ENCODE peak calls at places on chromosomes 2 and 18, in nine cellular contexts. Z is ACHN; I is foreskin fibroblast; S is EL; D is HTR-8/SVneo; K is posterior cingulate gyrus; N is stimulated activated naive B cell treated with anti-CD40 and anti-IgM and Interleukin-4, amounts not matched to agents 10 μg/mL and 1 μg/mL and 100 μg/mL, for 72 hours; E is glutamatergic neuron; H is GM12891. P is an unnamed sample.

GRCh38 chr2:210539578-210540416 is 16.6 kb upstream of the CPS1 start:
- DNase-seq in Z (no peak), I (no peak), S (no peak), D (no peak), K (no peak), N (no peak), E (no peak), H (no peak), P (no peak)

GRCh38 chr2:96824079-96824870 is 8.2 kb downstream of the CNNM3 start:
- DNase-seq in Z (peak; percentile 14), I (no peak), S (peak; percentile 26), D (no peak), K (no peak), N (no peak), E (no peak), H (no peak), P (no peak)

GRCh38 chr2:68340631-68341329 is 21.0 kb upstream of the CNRIP1 start:
- DNase-seq in Z (no peak), I (no peak), S (no peak), D (no peak), K (peak; percentile 39), N (no peak), E (no peak), H (no peak), P (no peak)

GRCh38 chr2:171554991-171555615 is 32.8 kb downstream of the CYBRD1 start:
- DNase-seq in Z (no peak), I (no peak), S (no peak), D (no peak), K (no peak), N (no peak), E (no peak), H (no peak), P (no peak)

GRCh38 chr18:77077836-77078456 is 54.6 kb downstream of the MBP start:
- DNase-seq in Z (peak; percentile 29), I (no peak), S (peak; percentile 67), D (no peak), K (no peak), N (no peak), E (no peak), H (no peak), P (peak; percentile 76)

GRCh38 chr18:42113529-42114191 is 158.6 kb downstream of the PIK3C3 start:
- DNase-seq in Z (peak; percentile 1), I (peak; percentile 16), S (peak; percentile 24), D (no peak), K (no peak), N (no peak), E (no peak), H (no peak), P (no peak)

GRCh38 chr2:232776435-232776834 is at the start of gene KCNJ13:
- DNase-seq in Z (no peak), I (no peak), S (peak; percentile 5), D (no peak), K (no peak), N (no peak), E (no peak), H (no peak), P (no peak)

GRCh38 chr2:230496891-230497290 is 80.9 kb downstream of the SP100 start:
- DNase-seq in Z (no peak), I (no peak), S (no peak), D (no peak), K (no peak), N (no peak), E (no peak), H (no peak), P (no peak)

GRCh38 chr2:234102112-234102511 is 51.6 kb downstream of the SPP2 start:
- DNase-seq in Z (no peak), I (no peak), S (no peak), D (no peak), K (no peak), N (no peak), E (no peak), H (no peak), P (no peak)

GRCh38 chr18:21820035-21820810 is 79.6 kb downstream of the MIB1 start:
- DNase-seq in Z (peak; percentile 25), I (no peak), S (peak; percentile 10), D (peak; percentile 38), K (no peak), N (no peak), E (no peak), H (no peak), P (peak; percentile 12)

GRCh38 chr2:140542627-140543026 is 1588.2 kb downstream of the LRP1B start:
- DNase-seq in Z (no peak), I (no peak), S (no peak), D (no peak), K (no peak), N (no peak), E (no peak), H (no peak), P (no peak)

GRCh38 chr2:195369217-195369587 is 287.8 kb upstream of the SLC39A10 start:
- DNase-seq in Z (no peak), I (no peak), S (no peak), D (no peak), K (no peak), N (no peak), E (no peak), H (no peak), P (no peak)

GRCh38 chr2:239813261-239814135 is 211.6 kb downstream of the NDUFA10 start:
- DNase-seq in Z (no peak), I (no peak), S (no peak), D (no peak), K (no peak), N (no peak), E (no peak), H (no peak), P (no peak)

GRCh38 chr2:171688129-171688465 is 828 bp downstream of the DYNC1I2 start:
- DNase-seq in Z (no peak), I (no peak), S (no peak), D (no peak), K (no peak), N (no peak), E (no peak), H (no peak), P (no peak)